ENCODE peak calls at places on chromosomes 16 and 17, in nine cellular contexts. W is fibroblast of lung, M is IMR-90, G is mesenchymal stem cell, E is choroid plexus epithelial cell, H is lung, I is OCI-LY7, Q is Panc1, S is tibial nerve. X is an unnamed sample.

GRCh38 chr17:38579934-38580333 is 25.8 kb downstream of the SRCIN1 start:
- DNase-seq in W (peak), M (peak), G (peak), E (peak), H (no peak), I (no peak), Q (no peak), S (no peak), X (peak)

GRCh38 chr17:4175921-4176802 is 33.2 kb downstream of the CYB5D2 start:
- DNase-seq in W (peak), M (peak), G (no peak), E (peak), H (no peak), I (no peak), Q (no peak), S (no peak), X (no peak)

GRCh38 chr17:65787503-65787902 is 226.1 kb upstream of the AXIN2 start:
- DNase-seq in W (no peak), M (no peak), G (no peak), E (no peak), H (no peak), I (no peak), Q (no peak), S (no peak), X (no peak)

GRCh38 chr16:58127634-58128033 is 1.5 kb downstream of the CFAP20 start:
- DNase-seq in W (no peak), M (no peak), G (peak), E (no peak), H (no peak), I (peak), Q (no peak), S (no peak), X (no peak)

GRCh38 chr17:40063915-40064531 is 1.3 kb downstream of the THRA start:
- DNase-seq in W (no peak), M (no peak), G (no peak), E (no peak), H (no peak), I (no peak), Q (no peak), S (no peak), X (no peak)

GRCh38 chr16:2027024-2028010 is 615 bp downstream of the NHERF2 start:
- DNase-seq in W (peak), M (peak), G (peak), E (no peak), H (no peak), I (peak), Q (no peak), S (no peak), X (peak)

GRCh38 chr16:16083421-16084156 is 134.2 kb downstream of the ABCC1 start:
- DNase-seq in W (peak), M (peak), G (peak), E (peak), H (no peak), I (peak), Q (no peak), S (no peak), X (peak)

GRCh38 chr16:58733248-58733670 is 857 bp downstream of the GOT2 start:
- DNase-seq in W (peak), M (peak), G (peak), E (peak), H (no peak), I (peak), Q (no peak), S (no peak), X (peak)

GRCh38 chr17:48283390-48283789 is 146.6 kb downstream of the SKAP1 start:
- DNase-seq in W (no peak), M (no peak), G (no peak), E (no peak), H (no peak), I (no peak), Q (no peak), S (no peak), X (no peak)

GRCh38 chr17:77772461-77772897 is 186.0 kb upstream of the TNRC6C start:
- DNase-seq in W (peak), M (peak), G (peak), E (peak), H (peak), I (peak), Q (peak), S (peak), X (peak)

GRCh38 chr16:6643083-6643686 is 689.5 kb upstream of the RBFOX1 start:
- DNase-seq in W (peak), M (peak), G (peak), E (peak), H (no peak), I (peak), Q (peak), S (peak), X (peak)

GRCh38 chr17:75010683-75011406 is 1.6 kb upstream of the MRPL58 start:
- DNase-seq in W (peak), M (peak), G (peak), E (peak), H (no peak), I (no peak), Q (no peak), S (no peak), X (peak)

GRCh38 chr17:20304961-20305360 is 162.4 kb downstream of the LGALS9B start:
- DNase-seq in W (no peak), M (no peak), G (no peak), E (no peak), H (no peak), I (no peak), Q (no peak), S (no peak), X (no peak)

GRCh38 chr16:87951550-87952538 is 610 bp downstream of the BANP start:
- DNase-seq in W (peak), M (no peak), G (peak), E (no peak), H (no peak), I (peak), Q (no peak), S (no peak), X (no peak)

GRCh38 chr17:13031718-13032350 is 14.0 kb upstream of the ELAC2 start:
- DNase-seq in W (peak), M (peak), G (peak), E (peak), H (peak), I (peak), Q (no peak), S (no peak), X (peak)
- H3K4me3 ChIP-seq in W (no peak), M (no peak), G (no peak), E (no peak), H (no peak), I (no peak), Q (no peak), S (no peak), X (no peak)

GRCh38 chr16:65118866-65119265 is 3.0 kb downstream of the CDH11 start:
- DNase-seq in W (peak), M (peak), G (peak), E (no peak), H (no peak), I (no peak), Q (no peak), S (no peak), X (no peak)
- H3K4me3 ChIP-seq in W (peak), M (peak), G (no peak), E (peak), H (no peak), I (no peak), Q (no peak), S (no peak), X (peak)

GRCh38 chr17:29005562-29005887 is 308 bp downstream of the SEZ6 start:
- DNase-seq in W (no peak), M (no peak), G (no peak), E (no peak), H (no peak), I (no peak), Q (no peak), S (no peak), X (no peak)
- H3K4me3 ChIP-seq in W (no peak), M (no peak), G (no peak), E (no peak), H (no peak), I (no peak), Q (no peak), S (no peak), X (no peak)

DNA sequence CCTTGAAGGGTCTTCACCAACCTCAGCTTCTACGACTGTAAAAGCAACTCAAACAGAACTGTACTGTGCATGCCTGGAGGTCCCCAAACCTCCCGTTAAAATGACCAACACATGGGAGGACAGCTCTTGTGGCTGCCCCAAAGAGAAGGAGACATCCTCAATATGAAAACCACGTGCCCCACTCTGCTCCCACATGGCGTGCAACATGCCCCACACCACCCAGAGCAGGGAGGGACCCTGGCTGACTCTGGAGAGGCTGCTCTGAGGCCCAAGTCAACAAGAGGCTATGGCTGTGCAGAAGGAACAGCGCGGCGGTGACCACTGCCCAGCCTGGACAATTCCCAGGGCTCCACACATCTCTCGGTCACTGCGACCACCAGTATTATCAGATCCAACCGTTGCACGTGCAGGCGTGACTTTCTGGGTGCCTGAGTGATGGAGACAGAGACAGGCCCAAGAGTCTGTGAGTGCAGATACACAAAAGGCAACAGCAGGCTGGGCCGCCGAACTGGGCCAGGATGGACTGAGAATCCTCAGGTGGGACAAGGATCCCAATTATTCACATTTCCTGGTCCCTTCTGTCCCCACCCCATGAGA is 1.4 kb downstream of the PLD6 start:
- DNase-seq in W (no peak), M (no peak), G (no peak), E (no peak), H (no peak), I (no peak), Q (no peak), S (no peak), X (no peak)
- H3K4me3 ChIP-seq in W (peak), M (no peak), G (no peak), E (peak), H (no peak), I (no peak), Q (peak), S (peak), X (peak)

DNA sequence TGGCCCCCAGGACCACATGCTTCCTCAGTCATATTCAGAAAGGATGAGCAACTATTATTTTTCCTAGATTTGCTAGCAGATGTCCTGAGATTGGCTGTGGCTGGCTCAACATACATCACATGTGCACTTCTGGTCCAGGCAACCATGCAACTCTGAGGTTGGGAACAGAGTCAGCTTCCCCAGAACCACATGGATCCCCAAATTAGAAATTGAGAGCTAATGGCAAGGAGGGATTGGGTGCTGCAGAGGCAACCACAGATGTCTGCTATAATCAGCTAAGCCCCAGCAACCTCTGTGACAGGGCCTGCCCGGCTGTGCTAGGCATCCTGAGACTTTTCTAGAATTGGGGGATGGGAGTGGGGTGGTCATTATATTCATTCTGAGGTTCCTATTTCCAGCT is 33.8 kb upstream of the CLEC18A start:
- DNase-seq in W (no peak), M (no peak), G (no peak), E (peak), H (no peak), I (no peak), Q (no peak), S (no peak), X (no peak)
- H3K4me3 ChIP-seq in W (peak), M (no peak), G (no peak), E (peak), H (no peak), I (no peak), Q (no peak), S (no peak), X (no peak)

DNA sequence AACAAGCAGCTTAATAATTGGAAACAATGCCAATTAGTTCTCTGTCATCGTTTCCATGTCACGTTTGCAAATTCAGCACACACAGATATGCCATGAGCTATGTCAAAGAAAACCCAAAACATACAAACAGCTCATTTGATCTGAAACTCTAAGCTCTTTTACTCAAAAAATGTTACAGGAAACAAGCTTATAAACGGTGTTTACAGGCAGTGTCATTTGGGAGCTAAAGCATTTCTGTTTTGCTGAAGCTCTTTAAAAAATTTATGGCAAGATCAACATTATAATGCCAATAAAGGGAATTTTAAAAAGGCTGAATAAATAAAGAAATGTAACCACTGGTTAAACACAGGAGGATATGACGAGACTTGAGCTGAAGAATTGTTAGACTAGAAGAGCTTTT is 94.0 kb upstream of the HS3ST2 start:
- DNase-seq in W (no peak), M (no peak), G (no peak), E (no peak), H (no peak), I (no peak), Q (no peak), S (no peak), X (no peak)
- H3K4me3 ChIP-seq in W (no peak), M (no peak), G (no peak), E (no peak), H (no peak), I (no peak), Q (no peak), S (no peak), X (no peak)

X was measured in fibroblast of pulmonary artery.